ENCODE peak calls at places on chromosomes 13 and 19, in seven cellular contexts. V is CD8-positive, alpha-beta T cell; I is psoas muscle; A is lung; S is A549; T is spleen; B is tibial nerve. H is an unnamed sample.

GRCh38 chr13:111912991-111913781 is 153.8 kb upstream of the SOX1 start:
- DNase-seq in V (peak; percentile 41), I (no peak), A (peak; percentile 7), S (no peak), T (peak; percentile 56), B (no peak), H (no peak)

GRCh38 chr13:113489171-113489548 is 1.4 kb downstream of the DCUN1D2 start:
- DNase-seq in V (no peak), I (no peak), A (no peak), S (no peak), T (peak; percentile 73), B (no peak), H (no peak)

GRCh38 chr19:1392407-1392806 is 8.7 kb downstream of the NDUFS7 start:
- DNase-seq in V (no peak), I (no peak), A (no peak), S (no peak), T (no peak), B (no peak), H (no peak)

GRCh38 chr19:2419754-2420153 is 7.6 kb downstream of the TIMM13 start:
- DNase-seq in V (no peak), I (no peak), A (no peak), S (no peak), T (no peak), B (no peak), H (no peak)

GRCh38 chr13:111115051-111115840 is at the start of gene ARHGEF7:
- DNase-seq in V (no peak), I (peak; percentile 66), A (no peak), S (no peak), T (no peak), B (no peak), H (no peak)

GRCh38 chr13:107342747-107343146 is 774.8 kb upstream of the ARGLU1 start:
- DNase-seq in V (no peak), I (no peak), A (no peak), S (no peak), T (no peak), B (no peak), H (no peak)

GRCh38 chr19:33290956-33291622 is 11.2 kb downstream of the CEBPA start:
- DNase-seq in V (no peak), I (peak; percentile 34), A (peak; percentile 75), S (peak; percentile 87), T (peak; percentile 66), B (no peak), H (no peak)

GRCh38 chr13:113616991-113617749 is 32.6 kb downstream of the TFDP1 start:
- DNase-seq in V (no peak), I (no peak), A (no peak), S (no peak), T (no peak), B (no peak), H (no peak)

GRCh38 chr13:23654111-23655110 is 84.2 kb downstream of the TNFRSF19 start:
- DNase-seq in V (no peak), I (peak; percentile 48), A (no peak), S (no peak), T (no peak), B (no peak), H (no peak)

GRCh38 chr19:24033962-24034342 is 53.0 kb upstream of the ZNF254 start:
- DNase-seq in V (no peak), I (peak; percentile 60), A (peak; percentile 63), S (peak; percentile 26), T (no peak), B (peak; percentile 11), H (peak; percentile 66)

GRCh38 chr19:35959040-35959967 is 23.1 kb downstream of the LRFN3 start:
- DNase-seq in V (peak; percentile 91), I (peak; percentile 61), A (no peak), S (no peak), T (peak; percentile 95), B (no peak), H (no peak)
- H3K4me3 ChIP-seq in V (peak overlapping the region; percentile 57), I (peak overlapping the region; percentile 22), A (no peak overlapping the region), S (peak overlapping the region; percentile 21), T (peak overlapping the region; percentile 27), B (peak overlapping the region; percentile 25), H (no peak overlapping the region)

DNA sequence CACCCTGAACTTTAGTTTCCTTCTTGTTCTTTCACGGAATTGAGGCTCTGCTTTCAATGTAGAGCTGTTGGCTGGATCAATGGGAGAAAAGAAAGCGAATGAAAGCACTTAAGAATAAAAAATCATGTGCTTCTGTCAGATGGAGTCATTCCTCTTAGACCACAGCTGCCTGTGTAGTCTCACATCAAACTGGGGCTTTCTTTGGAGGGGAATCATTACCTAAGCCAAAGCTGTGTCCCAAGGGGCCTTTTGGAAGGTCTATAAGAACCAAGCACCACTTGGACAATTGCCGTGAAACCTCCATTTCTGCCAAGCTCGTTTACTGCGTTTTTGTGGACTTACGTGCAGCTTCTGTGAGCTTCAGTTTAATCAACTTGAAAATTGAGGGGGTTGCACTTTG is 44.2 kb upstream of the RNF113B start:
- DNase-seq in V (no peak), I (no peak), A (no peak), S (no peak), T (no peak), B (no peak), H (peak; percentile 76)
- H3K4me3 ChIP-seq in V (no peak overlapping the region), I (no peak overlapping the region), A (no peak overlapping the region), S (no peak overlapping the region), T (no peak overlapping the region), B (no peak overlapping the region), H (no peak overlapping the region)

DNA sequence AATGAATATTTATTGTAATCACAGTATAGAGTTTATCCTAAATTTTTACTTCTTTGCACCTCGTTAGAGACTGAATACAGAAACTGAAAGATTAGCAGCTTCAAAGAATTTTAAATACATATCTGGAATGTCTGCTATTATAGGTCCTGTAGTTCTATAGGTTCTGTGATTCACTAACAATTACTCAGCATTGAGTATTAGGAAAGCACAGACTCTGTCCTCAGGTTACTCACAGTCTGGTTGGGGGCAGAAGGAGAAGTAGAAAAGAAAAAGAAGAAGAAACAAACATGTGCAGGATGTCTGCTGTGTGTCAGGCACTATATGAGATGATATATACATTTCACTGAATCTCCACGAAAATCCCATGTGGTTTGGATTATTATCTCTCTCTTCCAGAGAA is 40.0 kb downstream of the SERTM1 start:
- DNase-seq in V (no peak), I (no peak), A (no peak), S (no peak), T (no peak), B (no peak), H (peak; percentile 21)
- H3K4me3 ChIP-seq in V (no peak overlapping the region), I (no peak overlapping the region), A (no peak overlapping the region), S (no peak overlapping the region), T (no peak overlapping the region), B (no peak overlapping the region), H (no peak overlapping the region)

DNA sequence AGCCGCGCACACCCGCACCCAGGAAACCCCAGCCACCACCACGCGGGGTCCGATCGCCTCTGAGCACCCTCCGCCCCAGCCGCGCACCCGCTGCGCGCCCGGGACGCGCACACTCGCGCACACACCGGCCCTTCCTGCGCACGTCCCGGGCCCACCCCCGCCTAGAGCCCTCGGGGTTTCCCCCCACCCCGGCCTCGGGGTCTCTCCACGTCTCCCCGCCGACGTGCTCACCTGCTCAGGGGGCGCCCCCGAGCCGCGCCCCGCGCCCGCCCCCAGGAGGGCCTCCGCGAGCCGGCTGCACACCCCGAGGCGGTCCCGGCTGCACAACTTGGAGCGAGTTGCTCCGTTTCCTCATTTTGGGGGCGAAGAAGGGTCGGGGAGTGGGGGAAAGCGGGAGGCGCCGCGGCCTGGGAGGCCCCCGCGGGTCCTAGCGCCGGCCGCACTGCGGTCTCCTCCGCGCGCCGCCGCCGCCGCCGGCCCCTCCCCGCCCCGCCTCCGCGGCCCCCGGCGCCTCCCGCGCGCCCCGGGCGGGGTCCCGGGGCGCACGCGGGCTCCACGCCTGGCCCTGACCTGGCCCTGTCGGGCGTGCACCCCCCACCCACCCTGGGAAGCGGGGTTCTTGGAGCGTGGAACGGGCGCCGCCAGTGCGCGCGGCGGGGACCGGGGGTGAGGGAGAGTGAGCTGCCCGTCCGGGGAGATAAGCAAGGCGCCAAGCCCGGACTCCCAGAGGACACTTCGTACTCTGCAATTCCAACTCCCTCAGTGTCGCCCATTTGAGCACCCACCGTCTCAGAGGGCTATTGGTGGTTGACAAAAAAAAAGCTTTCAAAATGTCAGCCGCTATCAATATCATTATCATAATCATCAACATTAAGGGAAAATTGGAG is at the start of gene MATK:
- DNase-seq in V (no peak), I (no peak), A (no peak), S (no peak), T (peak; percentile 79), B (no peak), H (no peak)
- H3K4me3 ChIP-seq in V (peak within 1 kb of the TSS; percentile 66), I (peak within 1 kb of the TSS; percentile 18), A (peak within 1 kb of the TSS; percentile 66), S (no peak within 1 kb of the TSS), T (peak within 1 kb of the TSS; percentile 56), B (peak within 1 kb of the TSS; percentile 35), H (no peak within 1 kb of the TSS)

GRCh38 chr19:18156268-18156667 is 3.3 kb downstream of the PIK3R2 start:
- DNase-seq in V (no peak), I (no peak), A (no peak), S (no peak), T (peak; percentile 73), B (no peak), H (no peak)
- H3K4me3 ChIP-seq in V (no peak overlapping the region), I (peak overlapping the region; percentile 48), A (no peak overlapping the region), S (no peak overlapping the region), T (no peak overlapping the region), B (no peak overlapping the region), H (no peak overlapping the region)

GRCh38 chr19:14561832-14562351 is 10.0 kb downstream of the NDUFB7 start:
- DNase-seq in V (no peak), I (peak; percentile 92), A (no peak), S (no peak), T (no peak), B (no peak), H (peak; percentile 37)
- H3K4me3 ChIP-seq in V (no peak overlapping the region), I (peak overlapping the region; percentile 74), A (no peak overlapping the region), S (no peak overlapping the region), T (no peak overlapping the region), B (peak overlapping the region; percentile 9), H (no peak overlapping the region)

GRCh38 chr19:43872547-43873336 is 45.6 kb downstream of the ZNF283 start:
- DNase-seq in V (no peak), I (no peak), A (no peak), S (no peak), T (no peak), B (no peak), H (peak; percentile 2)
- H3K4me3 ChIP-seq in V (no peak overlapping the region), I (no peak overlapping the region), A (no peak overlapping the region), S (no peak overlapping the region), T (no peak overlapping the region), B (no peak overlapping the region), H (no peak overlapping the region)

GRCh38 chr19:42282810-42283247 is 13.8 kb downstream of the CIC start:
- DNase-seq in V (no peak), I (no peak), A (no peak), S (no peak), T (no peak), B (no peak), H (no peak)
- H3K4me3 ChIP-seq in V (peak overlapping the region; percentile 59), I (peak overlapping the region; percentile 66), A (no peak overlapping the region), S (peak overlapping the region; percentile 76), T (peak overlapping the region; percentile 66), B (peak overlapping the region; percentile 72), H (peak overlapping the region; percentile 57)

GRCh38 chr19:58213075-58213369 is 15.7 kb upstream of the ZNF544 start:
- DNase-seq in V (no peak), I (no peak), A (no peak), S (no peak), T (no peak), B (no peak), H (no peak)
- H3K4me3 ChIP-seq in V (no peak overlapping the region), I (no peak overlapping the region), A (no peak overlapping the region), S (no peak overlapping the region), T (no peak overlapping the region), B (no peak overlapping the region), H (no peak overlapping the region)

H was measured in fibroblast of the aortic adventitia.